ENCODE peak calls at places on chromosomes 5 and 9, in ten cellular contexts. P is HTR-8/SVneo, D is fibroblast of lung, B is cardiac muscle cell, T is Caco-2, I is substantia nigra, E is NCI-H1092, U is WTC11, X is KBM-7, C is endothelial cell. A is an unnamed sample.

GRCh38 chr9:132078369-132079356 is 1.0 kb downstream of the MED27 start:
- DNase-seq in P (no peak), D (peak; percentile 80), B (peak; percentile 5), T (no peak), I (no peak), E (peak; percentile 8), U (no peak), X (peak; percentile 57), C (no peak), A (no peak)

GRCh38 chr5:141734501-141735231 is 52.6 kb upstream of the ARAP3 start:
- DNase-seq in P (peak; percentile 73), D (peak; percentile 48), B (peak; percentile 85), T (peak; percentile 76), I (no peak), E (no peak), U (peak; percentile 85), X (peak; percentile 49), C (peak; percentile 77), A (peak; percentile 71)

GRCh38 chr9:129036923-129037766 is 719 bp downstream of the MIGA2 start:
- DNase-seq in P (no peak), D (no peak), B (no peak), T (no peak), I (no peak), E (no peak), U (no peak), X (no peak), C (no peak), A (no peak)

GRCh38 chr5:151585970-151586369 is 5.2 kb downstream of the FAT2 start:
- DNase-seq in P (no peak), D (no peak), B (no peak), T (no peak), I (no peak), E (no peak), U (no peak), X (no peak), C (no peak), A (no peak)

GRCh38 chr9:128552744-128553221 is 396 bp downstream of the SPTAN1 start:
- DNase-seq in P (no peak), D (peak; percentile 32), B (peak; percentile 81), T (peak; percentile 70), I (peak; percentile 19), E (peak; percentile 29), U (peak; percentile 73), X (no peak), C (no peak), A (peak; percentile 23)

GRCh38 chr5:168239325-168239724 is 52.1 kb upstream of the WWC1 start:
- DNase-seq in P (no peak), D (no peak), B (no peak), T (no peak), I (no peak), E (no peak), U (no peak), X (no peak), C (no peak), A (no peak)

GRCh38 chr9:134088064-134088725 is 20.4 kb upstream of the BRD3 start:
- DNase-seq in P (no peak), D (no peak), B (no peak), T (no peak), I (no peak), E (no peak), U (no peak), X (no peak), C (no peak), A (no peak)

GRCh38 chr9:38356851-38357250 is 35.7 kb upstream of the ALDH1B1 start:
- DNase-seq in P (no peak), D (no peak), B (no peak), T (no peak), I (no peak), E (no peak), U (no peak), X (no peak), C (no peak), A (no peak)

GRCh38 chr5:97062046-97062445 is 80.4 kb downstream of the LIX1 start:
- DNase-seq in P (no peak), D (no peak), B (peak; percentile 22), T (no peak), I (no peak), E (peak; percentile 80), U (no peak), X (no peak), C (no peak), A (no peak)

GRCh38 chr9:110942522-110942921 is 95.7 kb downstream of the LPAR1 start:
- DNase-seq in P (peak; percentile 49), D (peak; percentile 92), B (no peak), T (no peak), I (no peak), E (no peak), U (no peak), X (no peak), C (no peak), A (no peak)

GRCh38 chr5:989961-990530 is 18.6 kb upstream of the NKD2 start:
- DNase-seq in P (no peak), D (no peak), B (peak; percentile 60), T (no peak), I (no peak), E (no peak), U (peak; percentile 62), X (peak; percentile 39), C (peak; percentile 73), A (peak; percentile 34)

GRCh38 chr5:112366987-112367386 is 52.1 kb downstream of the EPB41L4A start:
- DNase-seq in P (peak; percentile 10), D (no peak), B (no peak), T (no peak), I (no peak), E (no peak), U (peak; percentile 33), X (no peak), C (no peak), A (peak; percentile 7)

A was measured in Kasumi-1.